ENCODE peak calls at places on chromosomes 16 and 17, in seven cellular contexts. A is choroid plexus epithelial cell, M is cardiac fibroblast, C is heart left ventricle, E is dorsolateral prefrontal cortex, F is sigmoid colon, Q is colonic mucosa. J is an unnamed sample.

GRCh38 chr17:62075308-62075815 is 10.3 kb upstream of the MED13 start:
- DNase-seq in M (no peak), C (no peak), Q (no peak), A (peak; percentile 65), F (no peak), E (no peak), J (no peak)

GRCh38 chr16:77674888-77675287 is 47.4 kb upstream of the NUDT7 start:
- DNase-seq in E (no peak), M (peak; percentile 3), Q (no peak), A (peak; percentile 84), C (no peak), F (no peak), J (no peak)

GRCh38 chr16:3282103-3282746 is 1.1 kb upstream of the ZNF263 start:
- DNase-seq in C (no peak), F (no peak), A (no peak), M (no peak), Q (no peak), E (no peak), J (peak; percentile 61)

GRCh38 chr17:57027852-57028251 is 49.9 kb downstream of the SCPEP1 start:
- DNase-seq in C (no peak), E (no peak), F (no peak), A (no peak), M (no peak), Q (no peak), J (no peak)

GRCh38 chr17:77746391-77746790 is 212.1 kb upstream of the TNRC6C start:
- DNase-seq in C (no peak), M (no peak), A (no peak), Q (no peak), F (peak; percentile 52), E (no peak), J (no peak)

GRCh38 chr17:1582374-1582773 is 19.8 kb upstream of the PITPNA start:
- DNase-seq in Q (no peak), E (no peak), A (no peak), F (no peak), C (no peak), M (no peak), J (no peak)

GRCh38 chr17:76736349-76737081 is 616 bp downstream of the SRSF2 start:
- DNase-seq in Q (peak; percentile 79), E (peak; percentile 53), M (peak; percentile 75), A (peak; percentile 73), C (peak; percentile 86), F (peak; percentile 91), J (peak; percentile 68)

GRCh38 chr17:64174686-64175456 is 44.9 kb upstream of the ERN1 start:
- DNase-seq in E (peak; percentile 60), M (peak; percentile 56), Q (no peak), A (peak; percentile 56), C (no peak), F (no peak), J (no peak)

GRCh38 chr16:528111-529011 is 849 bp downstream of the CAPN15 start:
- DNase-seq in C (peak; percentile 34), A (peak; percentile 46), F (no peak), M (peak; percentile 65), Q (peak; percentile 85), E (no peak), J (peak; percentile 60)

GRCh38 chr16:2008009-2008526 is 1.6 kb downstream of the ZNF598 start:
- DNase-seq in C (no peak), F (no peak), M (peak; percentile 68), E (no peak), Q (peak; percentile 71), A (peak; percentile 35), J (peak; percentile 66)

GRCh38 chr16:35311475-35311874 is 1852.1 kb downstream of the TP53TG3F start:
- DNase-seq in F (no peak), A (no peak), Q (no peak), E (no peak), C (no peak), M (no peak), J (no peak)

GRCh38 chr17:27217631-27218030 is 76.3 kb upstream of the WSB1 start:
- DNase-seq in A (no peak), Q (no peak), F (no peak), E (no peak), C (no peak), M (no peak), J (no peak)

GRCh38 chr16:86391987-86392386 is 118.3 kb upstream of the FOXF1 start:
- DNase-seq in A (peak; percentile 57), Q (no peak), F (no peak), C (no peak), M (no peak), E (no peak), J (no peak)

GRCh38 chr17:41486316-41486715 is 3.4 kb downstream of the KRT36 start:
- DNase-seq in F (no peak), M (no peak), A (no peak), C (no peak), E (no peak), Q (no peak), J (no peak)

GRCh38 chr16:24609740-24610420 is 70.5 kb downstream of the RBBP6 start:
- DNase-seq in F (peak; percentile 88), E (peak; percentile 74), Q (peak; percentile 36), C (peak; percentile 19), A (peak; percentile 74), M (peak; percentile 73), J (peak; percentile 55)

GRCh38 chr17:81867123-81867951 is 3.8 kb downstream of the ARHGDIA start:
- DNase-seq in C (no peak), Q (peak; percentile 69), F (no peak), M (peak; percentile 79), A (peak; percentile 67), E (no peak), J (peak; percentile 61)

GRCh38 chr16:60720060-60720459 is 1316.2 kb downstream of the CDH8 start:
- DNase-seq in M (no peak), E (no peak), A (no peak), F (no peak), C (no peak), Q (no peak), J (no peak)
- TF ChIP-seq CTCF in M (no peak), E (no peak), A (no peak), F (no peak), C (no peak), Q (no peak), J (no peak)

GRCh38 chr17:16425202-16425601 is 9.8 kb downstream of the TRPV2 start:
- DNase-seq in E (no peak), F (no peak), M (no peak), A (no peak), C (no peak), Q (no peak), J (no peak)

GRCh38 chr17:16427020-16427419 is 11.6 kb downstream of the TRPV2 start:
- DNase-seq in Q (no peak), A (no peak), C (no peak), M (no peak), E (no peak), F (no peak), J (no peak)

GRCh38 chr17:16425698-16426659 is 10.6 kb downstream of the TRPV2 start:
- DNase-seq in E (no peak), M (no peak), C (no peak), Q (no peak), A (no peak), F (no peak), J (no peak)

GRCh38 chr17:16430650-16431049 is 15.3 kb downstream of the TRPV2 start:
- DNase-seq in E (no peak), A (no peak), C (no peak), Q (no peak), F (no peak), M (no peak), J (no peak)

GRCh38 chr17:16428098-16428882 is 12.9 kb downstream of the TRPV2 start:
- DNase-seq in Q (peak; percentile 68), F (no peak), E (peak; percentile 61), A (peak; percentile 68), M (peak; percentile 73), C (no peak), J (peak; percentile 58)
- TF ChIP-seq CTCF in Q (peak; percentile 58), F (peak; percentile 35), E (peak; percentile 57), A (peak; percentile 80), M (peak; percentile 85), C (peak; percentile 58), J (no peak)

GRCh38 chr17:60229189-60229802 is 79.5 kb downstream of the CA4 start:
- DNase-seq in A (peak; percentile 39), C (no peak), E (no peak), Q (no peak), M (no peak), F (no peak), J (no peak)

GRCh38 chr17:60231691-60232090 is 81.9 kb downstream of the CA4 start:
- DNase-seq in C (no peak), E (no peak), Q (no peak), A (peak; percentile 21), F (no peak), M (peak; percentile 19), J (no peak)

GRCh38 chr17:60230358-60230757 is 80.6 kb downstream of the CA4 start:
- DNase-seq in A (no peak), Q (no peak), C (no peak), M (no peak), E (no peak), F (no peak), J (no peak)

GRCh38 chr17:60231234-60231633 is 81.5 kb downstream of the CA4 start:
- DNase-seq in M (peak; percentile 58), A (peak; percentile 67), Q (no peak), C (no peak), F (no peak), E (no peak), J (no peak)
- TF ChIP-seq CTCF in M (peak; percentile 60), A (peak; percentile 70), Q (peak; percentile 46), C (peak; percentile 39), F (no peak), E (peak; percentile 60), J (no peak)

GRCh38 chr16:48478418-48478817 is 93.2 kb upstream of the SIAH1 start:
- DNase-seq in M (peak; percentile 20), E (no peak), F (no peak), A (no peak), C (no peak), Q (no peak), J (no peak)

GRCh38 chr16:48481772-48482171 is 96.6 kb upstream of the SIAH1 start:
- DNase-seq in C (no peak), E (no peak), M (no peak), Q (no peak), A (no peak), F (no peak), J (no peak)

GRCh38 chr16:48479319-48479718 is 94.1 kb upstream of the SIAH1 start:
- DNase-seq in A (no peak), M (no peak), F (no peak), C (no peak), Q (no peak), E (no peak), J (no peak)

DNA sequence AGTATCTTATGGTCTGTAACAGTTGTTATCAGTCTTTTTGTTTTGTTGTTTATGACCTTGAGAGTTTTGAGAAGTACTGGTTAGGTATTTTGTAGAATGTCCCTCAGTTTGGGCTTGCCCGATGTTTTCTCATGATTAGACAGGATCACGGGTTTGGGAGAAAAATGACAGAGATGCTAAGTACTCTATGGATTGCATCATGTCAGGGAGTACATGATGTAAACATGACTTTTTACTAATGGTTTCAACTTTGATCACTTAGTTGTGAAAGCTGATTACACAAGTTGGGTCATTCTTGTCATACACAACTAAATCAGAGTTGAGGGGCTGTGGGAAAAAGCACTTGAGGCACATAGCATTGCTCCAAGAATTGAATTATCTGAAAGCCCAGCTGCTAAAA is 94.7 kb upstream of the SIAH1 start:
- DNase-seq in A (peak; percentile 87), C (no peak), Q (no peak), F (no peak), M (peak; percentile 48), E (no peak), J (no peak)
- TF ChIP-seq CTCF in A (no peak), C (no peak), Q (no peak), F (no peak), M (no peak), E (no peak), J (no peak)

GRCh38 chr16:68227850-68228553 is 7.9 kb downstream of the ESRP2 start:
- DNase-seq in Q (no peak), A (no peak), M (no peak), F (peak; percentile 64), C (no peak), E (no peak), J (no peak)
- TF ChIP-seq CTCF in Q (no peak), A (no peak), M (peak; percentile 3), F (no peak), C (no peak), E (no peak), J (no peak)

J was measured in Calu3.